ENCODE peak calls at places on chromosome 12, in seven cellular contexts. O, S, I, G, B, U and W are unnamed samples.

GRCh38 chr12:107241421-107241820 is 148.1 kb upstream of the CRY1 start:
- DNase-seq in O (no peak), S (no peak), I (no peak), G (no peak), B (no peak), U (no peak), W (no peak)

GRCh38 chr12:46959484-46959883 is 119.9 kb upstream of the PCED1B start:
- DNase-seq in O (peak; percentile 74), S (no peak), I (no peak), G (no peak), B (peak; percentile 98), U (no peak), W (peak; percentile 82)

GRCh38 chr12:84912191-84913142 is at the start of gene SLC6A15:
- DNase-seq in O (no peak), S (no peak), I (no peak), G (peak; percentile 90), B (no peak), U (peak; percentile 95), W (no peak)

GRCh38 chr12:124388679-124389536 is 94.0 kb downstream of the RFLNA start:
- DNase-seq in O (no peak), S (peak; percentile 69), I (peak; percentile 61), G (peak; percentile 92), B (peak; percentile 79), U (peak; percentile 89), W (no peak)

GRCh38 chr12:23906329-23906728 is 43.1 kb downstream of the SOX5 start:
- DNase-seq in O (no peak), S (no peak), I (no peak), G (peak; percentile 63), B (peak; percentile 10), U (no peak), W (no peak)

GRCh38 chr12:62933220-62933870 is 1.6 kb downstream of the PPM1H start:
- DNase-seq in O (no peak), S (no peak), I (no peak), G (peak; percentile 57), B (peak; percentile 73), U (no peak), W (no peak)

GRCh38 chr12:88958153-88958552 is 377.9 kb upstream of the KITLG start:
- DNase-seq in O (no peak), S (no peak), I (no peak), G (no peak), B (no peak), U (no peak), W (no peak)

GRCh38 chr12:76866146-76866545 is 12.7 kb downstream of the CSRP2 start:
- DNase-seq in O (no peak), S (no peak), I (no peak), G (peak; percentile 79), B (no peak), U (no peak), W (no peak)

GRCh38 chr12:59646636-59647035 is 50.8 kb downstream of the SLC16A7 start:
- DNase-seq in O (no peak), S (no peak), I (no peak), G (no peak), B (no peak), U (no peak), W (no peak)

GRCh38 chr12:98213556-98213955 is 301.8 kb upstream of the TMPO start:
- DNase-seq in O (no peak), S (no peak), I (no peak), G (no peak), B (no peak), U (no peak), W (no peak)

GRCh38 chr12:49588761-49589516 is 16.5 kb downstream of the FAM186B start:
- DNase-seq in O (no peak), S (no peak), I (no peak), G (no peak), B (no peak), U (peak; percentile 46), W (no peak)

GRCh38 chr12:89309452-89309802 is 42.9 kb downstream of the DUSP6 start:
- DNase-seq in O (no peak), S (no peak), I (no peak), G (no peak), B (no peak), U (no peak), W (no peak)

GRCh38 chr12:28313631-28314030 is 123.4 kb downstream of the CCDC91 start:
- DNase-seq in O (no peak), S (no peak), I (no peak), G (no peak), B (peak; percentile 32), U (no peak), W (peak; percentile 3)

GRCh38 chr12:12474931-12475485 is 87.7 kb downstream of the DUSP16 start:
- DNase-seq in O (no peak), S (peak; percentile 60), I (peak; percentile 41), G (no peak), B (no peak), U (no peak), W (no peak)

GRCh38 chr12:66279127-66279712 is 23.1 kb upstream of the HELB start:
- DNase-seq in O (no peak), S (peak; percentile 39), I (no peak), G (peak; percentile 16), B (peak; percentile 41), U (peak; percentile 12), W (no peak)

GRCh38 chr12:67910360-67911292 is 78.6 kb upstream of the IFNG-AS1 start:
- DNase-seq in O (peak; percentile 99), S (no peak), I (no peak), G (no peak), B (peak; percentile 97), U (no peak), W (peak; percentile 98)

GRCh38 chr12:124032265-124032886 is 59.4 kb downstream of the ZNF664 start:
- DNase-seq in O (no peak), S (no peak), I (peak; percentile 16), G (peak; percentile 64), B (peak; percentile 73), U (peak; percentile 66), W (no peak)

GRCh38 chr12:15684896-15685658 is 104.1 kb downstream of the EPS8 start:
- DNase-seq in O (no peak), S (no peak), I (no peak), G (no peak), B (no peak), U (no peak), W (no peak)

GRCh38 chr12:89163918-89164317 is 188.4 kb downstream of the DUSP6 start:
- DNase-seq in O (no peak), S (no peak), I (no peak), G (no peak), B (peak; percentile 71), U (no peak), W (no peak)

GRCh38 chr12:121718653-121719239 is 6.2 kb downstream of the TMEM120B start:
- DNase-seq in O (no peak), S (no peak), I (no peak), G (no peak), B (no peak), U (peak; percentile 72), W (no peak)

GRCh38 chr12:56718636-56719035 is 6.5 kb downstream of the NACA start:
- DNase-seq in O (no peak), S (no peak), I (no peak), G (no peak), B (no peak), U (no peak), W (no peak)

GRCh38 chr12:98758331-98758730 is 113.2 kb downstream of the APAF1 start:
- DNase-seq in O (peak; percentile 20), S (no peak), I (no peak), G (no peak), B (no peak), U (no peak), W (no peak)

GRCh38 chr12:55972045-55972843 is 1.6 kb upstream of the RAB5B start:
- DNase-seq in O (peak; percentile 59), S (no peak), I (no peak), G (no peak), B (peak; percentile 74), U (no peak), W (peak; percentile 51)

GRCh38 chr12:103814436-103814835 is 26.6 kb downstream of the NT5DC3 start:
- DNase-seq in O (no peak), S (no peak), I (no peak), G (no peak), B (no peak), U (no peak), W (no peak)

GRCh38 chr12:55017421-55017820 is 2.4 kb upstream of the NEUROD4 start:
- DNase-seq in O (no peak), S (no peak), I (no peak), G (peak; percentile 15), B (no peak), U (no peak), W (no peak)

GRCh38 chr12:54725233-54725843 is 77.2 kb upstream of the DCD start:
- DNase-seq in O (no peak), S (no peak), I (no peak), G (peak; percentile 60), B (peak; percentile 56), U (no peak), W (no peak)

GRCh38 chr12:118237908-118238307 is 102.0 kb downstream of the PEBP1 start:
- DNase-seq in O (peak; percentile 5), S (no peak), I (no peak), G (no peak), B (peak; percentile 91), U (no peak), W (no peak)

GRCh38 chr12:48061943-48062719 is 43.7 kb downstream of the SENP1 start:
- DNase-seq in O (no peak), S (no peak), I (no peak), G (peak; percentile 51), B (peak; percentile 47), U (no peak), W (no peak)

GRCh38 chr12:94208433-94208921 is 60.1 kb downstream of the PLXNC1 start:
- DNase-seq in O (no peak), S (peak; percentile 60), I (peak; percentile 44), G (no peak), B (no peak), U (no peak), W (no peak)

GRCh38 chr12:43277630-43278267 is 274.3 kb downstream of the ADAMTS20 start:
- DNase-seq in O (no peak), S (no peak), I (no peak), G (no peak), B (peak; percentile 92), U (no peak), W (no peak)

GRCh38 chr12:113092478-113093408 is 36.2 kb downstream of the DTX1 start:
- DNase-seq in O (no peak), S (no peak), I (no peak), G (peak; percentile 82), B (peak; percentile 19), U (no peak), W (no peak)

GRCh38 chr12:76299536-76300296 is 48.5 kb downstream of the BBS10 start:
- DNase-seq in O (no peak), S (no peak), I (no peak), G (peak; percentile 66), B (peak; percentile 26), U (no peak), W (no peak)

GRCh38 chr12:42145552-42146215 is 1.0 kb upstream of the GXYLT1 start:
- DNase-seq in O (no peak), S (no peak), I (no peak), G (peak; percentile 69), B (peak; percentile 4), U (no peak), W (no peak)